ENCODE peak calls at places on chromosomes 12 and 14, in six cellular contexts. W, Y, F, N, T and M are unnamed samples.

GRCh38 chr12:62737201-62737600 is 197.7 kb downstream of the PPM1H start:
- DNase-seq in W (no peak), Y (no peak), F (no peak), N (no peak), T (no peak), M (no peak)

GRCh38 chr14:79294506-79294905 is 916.8 kb downstream of the DIO2 start:
- DNase-seq in W (peak), Y (no peak), F (no peak), N (no peak), T (no peak), M (no peak)

GRCh38 chr14:100296106-100296651 is 10.1 kb downstream of the SLC25A29 start:
- DNase-seq in W (no peak), Y (no peak), F (no peak), N (no peak), T (no peak), M (no peak)

GRCh38 chr14:31955941-31956579 is 121.0 kb upstream of the ARHGAP5 start:
- DNase-seq in W (no peak), Y (no peak), F (no peak), N (no peak), T (no peak), M (no peak)

GRCh38 chr14:100342195-100342594 is 19.1 kb downstream of the SLC25A47 start:
- DNase-seq in W (no peak), Y (no peak), F (no peak), N (no peak), T (no peak), M (no peak)

GRCh38 chr14:64478634-64479250 is 13.4 kb downstream of the AKAP5 start:
- DNase-seq in W (peak), Y (no peak), F (no peak), N (no peak), T (no peak), M (no peak)

GRCh38 chr14:93133476-93133875 is 17.8 kb upstream of the ITPK1 start:
- DNase-seq in W (peak), Y (no peak), F (no peak), N (no peak), T (no peak), M (peak)

GRCh38 chr12:29041621-29042020 is 107.5 kb upstream of the FAR2 start:
- DNase-seq in W (peak), Y (no peak), F (no peak), N (no peak), T (no peak), M (peak)

GRCh38 chr14:102999227-102999895 is 58.0 kb downstream of the CDC42BPB start:
- DNase-seq in W (peak), Y (no peak), F (no peak), N (no peak), T (no peak), M (no peak)

GRCh38 chr14:22314183-22314820 is 274.7 kb downstream of the DAD1 start:
- DNase-seq in W (peak), Y (peak), F (no peak), N (peak), T (no peak), M (peak)

GRCh38 chr14:27050195-27050594 is 452.4 kb upstream of the NOVA1 start:
- DNase-seq in W (no peak), Y (no peak), F (no peak), N (no peak), T (no peak), M (no peak)

GRCh38 chr12:77007476-77007875 is 57.9 kb downstream of the E2F7 start:
- DNase-seq in W (peak), Y (no peak), F (no peak), N (no peak), T (no peak), M (no peak)

DNA sequence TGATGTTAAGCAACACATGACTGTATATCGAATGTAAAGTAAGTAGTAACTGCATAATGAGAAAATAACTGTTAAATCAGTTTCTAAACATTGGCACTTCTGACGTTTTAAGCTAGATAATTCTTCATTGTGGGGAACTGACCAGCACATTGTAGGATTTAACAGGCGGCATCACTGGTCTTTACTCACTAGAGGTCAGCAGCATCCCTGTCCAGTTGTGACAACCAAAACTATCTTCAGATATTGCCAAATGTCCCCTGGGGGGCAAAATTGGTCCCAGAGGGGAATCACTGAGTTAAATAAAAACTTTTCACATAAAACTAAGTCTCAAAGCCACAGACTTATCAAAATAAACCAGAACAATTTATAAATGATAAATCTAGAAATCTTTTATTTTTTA is 65.3 kb downstream of the BLTP3B start:
- DNase-seq in W (peak), Y (no peak), F (no peak), N (peak), T (no peak), M (no peak)
- TF ChIP-seq CTCF in W (peak), Y (peak), F (no peak), N (peak), T (no peak), M (peak)

DNA sequence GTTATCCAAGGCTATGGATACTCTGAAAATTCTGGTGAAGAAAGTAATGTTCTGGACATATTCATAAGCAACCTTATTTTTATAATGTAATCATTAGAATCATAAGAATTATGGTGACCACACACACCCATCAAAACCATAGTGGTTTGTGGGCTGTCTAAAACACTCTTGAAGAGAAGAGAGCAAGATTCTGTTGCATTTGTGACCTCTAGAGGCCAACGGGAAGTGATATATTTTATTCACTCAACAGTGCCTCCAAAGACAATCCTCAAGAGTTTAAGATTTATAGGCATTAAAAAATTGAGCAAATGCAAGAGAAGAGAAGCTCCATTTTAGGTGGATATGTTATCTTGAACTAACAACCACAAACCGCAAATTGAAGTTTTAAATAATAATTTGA is 68.5 kb upstream of the LGR5 start:
- DNase-seq in W (peak), Y (no peak), F (no peak), N (peak), T (no peak), M (no peak)
- TF ChIP-seq CTCF in W (peak), Y (peak), F (no peak), N (peak), T (no peak), M (no peak)

DNA sequence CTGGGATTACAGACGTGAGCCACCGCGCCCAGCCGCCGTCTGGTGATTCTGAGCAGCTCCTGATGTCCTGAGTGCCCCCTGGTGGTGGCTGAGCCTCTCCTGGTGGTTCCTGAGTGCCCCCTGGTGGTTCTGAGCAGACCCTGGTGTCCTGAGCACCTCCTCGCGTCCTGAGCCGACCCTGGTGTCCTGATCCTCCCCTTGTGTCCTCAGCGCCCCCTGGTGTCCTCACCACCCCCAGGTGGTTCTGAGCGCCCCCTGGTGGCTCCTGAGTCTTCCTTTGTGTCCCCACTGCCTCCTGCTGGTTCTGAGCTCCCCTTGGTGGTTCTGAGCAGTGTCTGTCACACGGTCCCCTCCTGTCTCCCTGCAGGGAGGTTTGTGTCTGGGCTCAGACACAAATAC is 1304.9 kb downstream of the TMEM121 start:
- DNase-seq in W (peak), Y (no peak), F (no peak), N (peak), T (peak), M (no peak)
- TF ChIP-seq CTCF in W (peak), Y (peak), F (peak), N (peak), T (peak), M (peak)

GRCh38 chr12:32302218-32302826 is 97.0 kb upstream of the FGD4 start:
- DNase-seq in W (peak), Y (peak), F (no peak), N (peak), T (peak), M (peak)

GRCh38 chr12:32307352-32307751 is 92.0 kb upstream of the FGD4 start:
- DNase-seq in W (no peak), Y (no peak), F (no peak), N (no peak), T (no peak), M (no peak)

GRCh38 chr12:32301216-32301615 is 98.1 kb upstream of the FGD4 start:
- DNase-seq in W (no peak), Y (no peak), F (no peak), N (no peak), T (no peak), M (no peak)

GRCh38 chr12:32303171-32303570 is 96.2 kb upstream of the FGD4 start:
- DNase-seq in W (peak), Y (no peak), F (no peak), N (no peak), T (no peak), M (no peak)

GRCh38 chr12:32305163-32305562 is 94.2 kb upstream of the FGD4 start:
- DNase-seq in W (peak), Y (no peak), F (no peak), N (no peak), T (no peak), M (no peak)
- TF ChIP-seq CTCF in W (peak), Y (no peak), F (peak), N (no peak), T (peak), M (peak)

DNA sequence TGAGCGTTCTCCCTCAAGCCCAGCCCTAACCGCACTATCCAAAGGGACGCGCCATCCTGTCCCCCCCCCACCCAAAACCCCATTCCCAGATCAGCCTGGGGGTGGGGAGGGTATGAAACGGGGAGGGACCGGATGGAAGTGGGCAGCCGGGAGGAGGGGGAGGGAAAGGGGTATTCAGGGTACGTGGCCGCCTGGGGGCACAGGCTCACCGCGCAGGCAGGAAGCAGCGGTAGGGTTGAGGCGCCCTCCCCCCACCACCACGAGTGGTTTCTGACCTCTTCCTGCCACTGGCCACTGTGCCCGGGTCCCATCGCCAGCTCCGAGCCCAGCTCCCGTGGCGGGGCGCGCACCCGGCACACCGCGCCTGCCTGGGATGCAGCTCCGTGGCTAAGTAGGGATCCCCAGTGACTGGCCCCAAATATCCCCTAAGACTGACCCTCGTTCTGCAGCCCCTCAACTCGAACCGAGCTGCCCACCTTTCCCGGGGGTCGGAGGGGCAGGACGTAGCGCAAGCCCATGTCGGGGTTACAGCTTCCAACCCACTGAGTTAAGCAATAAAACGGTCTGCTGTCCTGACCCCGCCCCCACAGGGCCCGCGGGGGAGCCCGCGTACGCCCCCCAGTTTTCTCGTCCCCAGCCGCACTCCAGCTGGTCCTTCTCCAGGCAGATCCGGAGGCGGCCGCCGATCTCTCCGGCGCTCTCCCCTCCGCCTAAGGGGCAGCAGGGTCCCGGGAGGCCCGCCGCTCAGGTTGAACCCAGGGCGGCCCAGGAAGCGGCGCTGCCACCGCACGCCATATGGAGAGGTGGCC is 1.2 kb downstream of the ACTN1 start:
- DNase-seq in W (peak), Y (peak), F (peak), N (peak), T (peak), M (peak)
- TF ChIP-seq CTCF in W (no peak), Y (no peak), F (no peak), N (peak), T (no peak), M (no peak)